ENCODE peak calls at places on chromosomes 11 and 22, in seven cellular contexts. S, I, Z, J, T, P and Q are unnamed samples.

GRCh38 chr11:123302751-123303195 is 107.7 kb upstream of the CLMP start:
- DNase-seq in Z (no peak), I (no peak), P (peak), S (peak), J (peak), T (no peak), Q (peak)

GRCh38 chr11:5865826-5866225 is 8.3 kb upstream of the OR52E8 start:
- DNase-seq in S (no peak), Z (no peak), I (no peak), T (no peak), P (peak), J (no peak), Q (no peak)

GRCh38 chr11:113006916-113007445 is 45.8 kb downstream of the NCAM1 start:
- DNase-seq in I (no peak), P (no peak), Z (no peak), J (no peak), T (no peak), S (no peak), Q (no peak)

GRCh38 chr11:87281496-87281895 is 243.8 kb downstream of the TMEM135 start:
- DNase-seq in P (peak), J (peak), S (no peak), I (no peak), Z (no peak), T (peak), Q (peak)

GRCh38 chr11:85767277-85767676 is 43.7 kb downstream of the SYTL2 start:
- DNase-seq in S (no peak), P (no peak), T (no peak), J (no peak), Z (no peak), I (no peak), Q (no peak)

GRCh38 chr11:23840872-23841271 is 656.0 kb upstream of the LUZP2 start:
- DNase-seq in J (no peak), T (no peak), S (no peak), Z (no peak), I (no peak), P (no peak), Q (no peak)

GRCh38 chr22:29992341-29993275 is 87.7 kb upstream of the HORMAD2 start:
- DNase-seq in P (peak), J (no peak), T (no peak), S (no peak), I (no peak), Z (no peak), Q (no peak)

GRCh38 chr11:120575461-120575860 is 63.9 kb downstream of the GRIK4 start:
- DNase-seq in I (no peak), Z (no peak), J (no peak), P (no peak), T (no peak), S (no peak), Q (no peak)

GRCh38 chr11:79438631-79439429 is 2.0 kb downstream of the TENM4 start:
- DNase-seq in J (no peak), P (peak), S (no peak), T (no peak), I (no peak), Z (no peak), Q (no peak)

GRCh38 chr11:27468209-27468608 is 4.4 kb downstream of the LGR4 start:
- DNase-seq in S (no peak), T (no peak), Z (no peak), J (peak), P (peak), I (no peak), Q (peak)

GRCh38 chr11:16252373-16252772 is 104.0 kb downstream of the SOX6 start:
- DNase-seq in P (no peak), T (no peak), J (no peak), Z (no peak), S (no peak), I (no peak), Q (no peak)

GRCh38 chr11:131423715-131424114 is 53.3 kb downstream of the NTM start:
- DNase-seq in I (no peak), P (peak), J (peak), T (peak), Z (no peak), S (no peak), Q (no peak)

GRCh38 chr11:93567406-93567819 is 24.2 kb upstream of the SMCO4 start:
- DNase-seq in P (no peak), Z (no peak), T (no peak), S (no peak), J (peak), I (peak), Q (peak)

GRCh38 chr11:102762414-102762813 is 18.0 kb downstream of the MMP10 start:
- DNase-seq in T (no peak), I (no peak), P (peak), J (peak), Z (no peak), S (no peak), Q (no peak)

GRCh38 chr11:107621090-107621489 is 30.1 kb downstream of the ELMOD1 start:
- DNase-seq in S (no peak), P (no peak), J (no peak), Z (no peak), I (no peak), T (no peak), Q (no peak)

GRCh38 chr11:36352919-36353318 is 56.8 kb downstream of the PRR5L start:
- DNase-seq in T (peak), P (no peak), Z (peak), J (no peak), I (no peak), S (peak), Q (no peak)

GRCh38 chr22:50671641-50672040 is 982 bp upstream of the SHANK3 start:
- DNase-seq in I (peak), J (no peak), Z (no peak), T (no peak), P (no peak), S (no peak), Q (no peak)

GRCh38 chr11:130163346-130164220 is 4.0 kb downstream of the ST14 start:
- DNase-seq in P (no peak), T (peak), J (no peak), I (peak), S (no peak), Z (no peak), Q (no peak)

GRCh38 chr11:21115999-21116398 is 446.6 kb downstream of the NELL1 start:
- DNase-seq in P (no peak), J (no peak), I (no peak), S (no peak), T (no peak), Z (no peak), Q (no peak)

GRCh38 chr11:121451178-121451981 is 734 bp upstream of the SORL1 start:
- DNase-seq in I (no peak), Z (no peak), J (no peak), S (peak), T (peak), P (no peak), Q (no peak)

GRCh38 chr11:64339754-64340408 is at the start of gene CCDC88B:
- DNase-seq in J (no peak), I (peak), P (no peak), Z (peak), T (no peak), S (peak), Q (no peak)

GRCh38 chr11:107859459-107860239 is 1.1 kb upstream of the SLC35F2 start:
- DNase-seq in J (no peak), I (no peak), P (peak), S (peak), T (peak), Z (peak), Q (peak)

GRCh38 chr11:91104237-91104636 is 881.4 kb upstream of the CHORDC1 start:
- DNase-seq in I (no peak), J (peak), T (no peak), S (no peak), Z (no peak), P (peak), Q (peak)

GRCh38 chr11:95790123-95790932 is at the start of gene CEP57:
- DNase-seq in P (peak), J (peak), T (peak), I (peak), S (peak), Z (peak), Q (peak)

GRCh38 chr11:44955019-44955738 is 4.5 kb upstream of the TP53I11 start:
- DNase-seq in Z (no peak), I (peak), S (no peak), J (peak), T (peak), P (no peak), Q (peak)

GRCh38 chr11:7143908-7144307 is 55.1 kb downstream of the RBMXL2 start:
- DNase-seq in Z (no peak), P (peak), T (peak), I (no peak), S (no peak), J (peak), Q (peak)

GRCh38 chr11:117492578-117493251 is 165.1 kb downstream of the CEP164 start:
- DNase-seq in P (no peak), T (no peak), I (no peak), J (no peak), Z (no peak), S (no peak), Q (no peak)

GRCh38 chr11:14503023-14503422 is 3.4 kb upstream of the COPB1 start:
- DNase-seq in S (no peak), P (no peak), J (no peak), I (no peak), T (no peak), Z (no peak), Q (peak)

GRCh38 chr11:22828373-22828772 is 1.2 kb downstream of the SVIP start:
- DNase-seq in I (no peak), P (no peak), T (peak), S (no peak), J (no peak), Z (no peak), Q (no peak)

GRCh38 chr11:31240340-31240904 is 129.1 kb downstream of the DCDC1 start:
- DNase-seq in S (peak), I (no peak), Z (no peak), J (peak), T (peak), P (peak), Q (no peak)

GRCh38 chr22:50621948-50622722 is 5.8 kb downstream of the ARSA start:
- DNase-seq in J (no peak), P (peak), S (peak), T (no peak), Z (no peak), I (no peak), Q (no peak)

GRCh38 chr11:88508558-88508807 is 170.9 kb upstream of the CTSC start:
- DNase-seq in T (no peak), Z (no peak), S (no peak), I (no peak), J (no peak), P (no peak), Q (no peak)

GRCh38 chr11:61885166-61885778 is 6.1 kb downstream of the FADS3 start:
- DNase-seq in T (no peak), I (no peak), Z (no peak), S (no peak), J (no peak), P (no peak), Q (no peak)

GRCh38 chr11:60193687-60194433 is 11.0 kb upstream of the MS4A6A start:
- DNase-seq in I (no peak), S (peak), P (peak), T (peak), J (peak), Z (peak), Q (no peak)

GRCh38 chr11:70901951-70902521 is 350.3 kb downstream of the SHANK2 start:
- DNase-seq in T (peak), J (no peak), P (no peak), Z (no peak), I (no peak), S (no peak), Q (no peak)

GRCh38 chr11:118887219-118887618 is 3.5 kb downstream of the CXCR5 start:
- DNase-seq in J (no peak), T (no peak), P (no peak), Z (no peak), S (no peak), I (no peak), Q (no peak)

GRCh38 chr11:60870276-60870675 is 2.9 kb downstream of the ZP1 start:
- DNase-seq in T (no peak), S (no peak), I (no peak), Z (no peak), P (no peak), J (no peak), Q (no peak)

GRCh38 chr22:23431337-23432072 is 148.6 kb downstream of the IGLL1 start:
- DNase-seq in J (no peak), S (no peak), I (no peak), T (no peak), P (no peak), Z (no peak), Q (peak)